ENCODE peak calls at places on chromosome 3, in four cellular contexts. F is stimulated activated naive CD8-positive, alpha-beta T cell treated with anti-CD3 and anti-CD28 coated beads, Interleukin-15, Interleukin-2, amounts not matched to agents 100 U/mL and 50 U/mL, for 24 hours; N is BE2C; C is GM12892. O is an unnamed sample.
A peak's percentile ranks its signal among the peaks of the same experiment; 100 is the strongest.

GRCh38 chr3:114451561-114452018 is 157.8 kb downstream of the TIGIT start:
- DNase-seq in F (no peak), N (no peak), C (no peak), O (no peak)

GRCh38 chr3:127768346-127769008 is 53.8 kb downstream of the MGLL start:
- DNase-seq in F (no peak), N (no peak), C (no peak), O (no peak)

GRCh38 chr3:14267976-14268375 is 89.4 kb downstream of the LSM3 start:
- DNase-seq in F (no peak), N (no peak), C (no peak), O (no peak)

GRCh38 chr3:57199895-57200297 is at the start of gene HESX1:
- DNase-seq in F (no peak), N (no peak), C (no peak), O (no peak)

GRCh38 chr3:11271986-11272904 is at the start of gene ATG7:
- DNase-seq in F (peak; percentile 98), N (peak; percentile 91), C (peak; percentile 91), O (peak; percentile 97)

GRCh38 chr3:96958856-96959255 is 144.5 kb downstream of the EPHA6 start:
- DNase-seq in F (no peak), N (no peak), C (no peak), O (no peak)

GRCh38 chr3:65946438-65946837 is 92.3 kb downstream of the MAGI1 start:
- DNase-seq in F (no peak), N (no peak), C (no peak), O (no peak)

GRCh38 chr3:196159952-196160804 is 51.0 kb downstream of the ZDHHC19 start:
- DNase-seq in F (peak; percentile 58), N (no peak), C (peak; percentile 69), O (peak; percentile 97)

GRCh38 chr3:165256554-165256953 is 60.4 kb upstream of the SLITRK3 start:
- DNase-seq in F (no peak), N (no peak), C (no peak), O (no peak)

GRCh38 chr3:72255191-72255590 is 470.2 kb upstream of the PROK2 start:
- DNase-seq in F (no peak), N (no peak), C (no peak), O (no peak)

GRCh38 chr3:48558446-48559134 is 2.0 kb upstream of the PFKFB4 start:
- DNase-seq in F (no peak), N (no peak), C (no peak), O (no peak)

GRCh38 chr3:119428538-119428937 is 34.9 kb downstream of the TMEM39A start:
- DNase-seq in F (no peak), N (peak; percentile 37), C (no peak), O (no peak)

GRCh38 chr3:55752911-55753310 is 265.8 kb upstream of the WNT5A start:
- DNase-seq in F (no peak), N (no peak), C (no peak), O (no peak)

O was measured in DND-41.